ENCODE peak calls at places on chromosomes 1 and 21, in six cellular contexts. H, Z, M, W, P and K are unnamed samples.

GRCh38 chr1:10762875-10763274 is 33.6 kb downstream of the CASZ1 start:
- DNase-seq in H (no peak), W (no peak), P (no peak), M (no peak), Z (no peak), K (no peak)

GRCh38 chr21:35882791-35883240 is 177.5 kb downstream of the SETD4 start:
- DNase-seq in M (no peak), W (no peak), P (no peak), H (no peak), Z (no peak), K (no peak)

GRCh38 chr1:226884966-226885820 is 14.8 kb downstream of the PSEN2 start:
- DNase-seq in Z (no peak), W (no peak), H (no peak), P (no peak), M (no peak), K (peak; percentile 54)

GRCh38 chr1:9593492-9594465 is 5.1 kb downstream of the TMEM201 start:
- DNase-seq in H (peak; percentile 86), M (peak; percentile 14), P (peak; percentile 42), W (peak; percentile 60), Z (no peak), K (peak; percentile 98)

GRCh38 chr1:92306020-92306419 is 7.2 kb downstream of the RPAP2 start:
- DNase-seq in W (no peak), Z (no peak), H (peak; percentile 25), P (no peak), M (no peak), K (peak; percentile 13)

GRCh38 chr1:238241607-238242006 is 350.9 kb upstream of the ZP4 start:
- DNase-seq in Z (no peak), P (no peak), M (no peak), W (no peak), H (no peak), K (no peak)

GRCh38 chr1:2350911-2351655 is 40.3 kb downstream of the MORN1 start:
- DNase-seq in M (no peak), P (no peak), H (no peak), Z (no peak), W (no peak), K (no peak)

GRCh38 chr1:165226326-165226725 is 130.2 kb downstream of the LMX1A start:
- DNase-seq in P (no peak), W (no peak), H (no peak), Z (no peak), M (no peak), K (no peak)

GRCh38 chr1:119732465-119733168 is 20.9 kb downstream of the PHGDH start:
- DNase-seq in P (peak; percentile 77), Z (no peak), W (peak; percentile 66), H (no peak), M (no peak), K (no peak)

GRCh38 chr1:33435096-33435820 is 4.4 kb upstream of the PHC2 start:
- DNase-seq in M (no peak), Z (no peak), W (no peak), H (no peak), P (peak; percentile 10), K (no peak)

GRCh38 chr21:17753736-17754135 is 65.4 kb downstream of the C21orf91 start:
- DNase-seq in W (no peak), M (no peak), Z (no peak), P (no peak), H (no peak), K (no peak)

GRCh38 chr1:234722267-234722704 is 112.3 kb upstream of the IRF2BP2 start:
- DNase-seq in H (no peak), W (no peak), Z (no peak), M (no peak), P (no peak), K (no peak)

GRCh38 chr1:22283596-22283995 is 140.7 kb upstream of the WNT4 start:
- DNase-seq in W (no peak), P (no peak), Z (no peak), M (no peak), H (no peak), K (no peak)

GRCh38 chr1:234938924-234939323 is 189.7 kb downstream of the TOMM20 start:
- DNase-seq in H (no peak), Z (no peak), M (no peak), P (no peak), W (no peak), K (no peak)

GRCh38 chr1:1079408-1080121 is 5.5 kb upstream of the RNF223 start:
- DNase-seq in H (no peak), M (no peak), Z (no peak), W (no peak), P (no peak), K (peak; percentile 36)

GRCh38 chr1:208835082-208835467 is 590.9 kb upstream of the PLXNA2 start:
- DNase-seq in P (no peak), M (no peak), Z (no peak), H (no peak), W (no peak), K (no peak)

GRCh38 chr1:180881806-180882509 is 30.7 kb upstream of the KIAA1614 start:
- DNase-seq in H (peak; percentile 73), M (no peak), W (no peak), Z (no peak), P (no peak), K (peak; percentile 75)

GRCh38 chr1:8866792-8867415 is 11.6 kb downstream of the ENO1 start:
- DNase-seq in M (no peak), H (no peak), W (no peak), Z (no peak), P (no peak), K (no peak)

GRCh38 chr1:217534566-217534965 is 96.3 kb downstream of the GPATCH2 start:
- DNase-seq in W (no peak), P (no peak), M (no peak), H (no peak), Z (no peak), K (no peak)

GRCh38 chr1:117180571-117180970 is 30.2 kb downstream of the VTCN1 start:
- DNase-seq in W (no peak), Z (no peak), M (no peak), H (no peak), P (no peak), K (no peak)

GRCh38 chr1:87685366-87686136 is 356.9 kb downstream of the LMO4 start:
- DNase-seq in M (no peak), Z (no peak), W (no peak), H (no peak), P (no peak), K (no peak)

GRCh38 chr1:214902636-214903320 is 179.8 kb upstream of the KCNK2 start:
- DNase-seq in W (no peak), P (no peak), H (no peak), M (no peak), Z (no peak), K (no peak)

GRCh38 chr1:167689569-167689925 is 32.2 kb upstream of the MPZL1 start:
- DNase-seq in P (no peak), H (no peak), M (no peak), W (no peak), Z (no peak), K (no peak)

GRCh38 chr1:246537887-246538286 is 28.2 kb downstream of the TFB2M start:
- DNase-seq in Z (no peak), M (no peak), W (no peak), P (no peak), H (no peak), K (no peak)